ENCODE peak calls at places on chromosome 11, in four cellular contexts. Z, E, T and A are unnamed samples.

GRCh38 chr11:120335596-120335927 is 651 bp upstream of the ARHGEF12 start:
- DNase-seq in T (no peak), Z (no peak), E (no peak), A (no peak)

GRCh38 chr11:64742940-64743590 is 877 bp downstream of the RASGRP2 start:
- DNase-seq in T (no peak), Z (peak), E (no peak), A (peak)

GRCh38 chr11:114137054-114137453 is 77.5 kb downstream of the ZBTB16 start:
- DNase-seq in Z (no peak), E (no peak), T (no peak), A (no peak)

GRCh38 chr11:8090756-8091155 is 9.7 kb downstream of the TUB start:
- DNase-seq in Z (peak), E (peak), T (peak), A (peak)

GRCh38 chr11:2708151-2708581 is 8.4 kb upstream of the KCNQ1OT1 start:
- DNase-seq in E (no peak), Z (no peak), T (no peak), A (no peak)

GRCh38 chr11:124717786-124718634 is 21.7 kb upstream of the NRGN start:
- DNase-seq in E (no peak), T (peak), Z (no peak), A (no peak)

GRCh38 chr11:74691755-74692154 is 39.5 kb downstream of the CHRDL2 start:
- DNase-seq in Z (no peak), T (no peak), E (no peak), A (no peak)

GRCh38 chr11:117143390-117143789 is 697 bp upstream of the PAFAH1B2 start:
- DNase-seq in E (no peak), Z (peak), T (no peak), A (peak)

GRCh38 chr11:96162816-96163499 is 180.0 kb downstream of the MAML2 start:
- DNase-seq in Z (no peak), E (no peak), T (no peak), A (no peak)

GRCh38 chr11:68010058-68011041 is at the start of gene ALDH3B1:
- DNase-seq in Z (peak), T (peak), E (no peak), A (peak)

GRCh38 chr11:108709741-108710140 is 44.9 kb downstream of the DDX10 start:
- DNase-seq in E (no peak), T (no peak), Z (no peak), A (no peak)

GRCh38 chr11:130999992-131000770 is 83.9 kb upstream of the SNX19 start:
- DNase-seq in E (no peak), T (peak), Z (no peak), A (peak)

GRCh38 chr11:36455658-36456111 is 54.4 kb downstream of the TRAF6 start:
- DNase-seq in Z (no peak), T (no peak), E (no peak), A (peak)

GRCh38 chr11:100682247-100682969 is 4.7 kb upstream of the ARHGAP42 start:
- DNase-seq in E (no peak), Z (no peak), T (no peak), A (peak)

GRCh38 chr11:68012843-68013610 is 2.9 kb downstream of the ALDH3B1 start:
- DNase-seq in T (peak), E (no peak), Z (no peak), A (peak)

GRCh38 chr11:74179234-74180126 is 8.4 kb downstream of the PPME1 start:
- DNase-seq in T (no peak), Z (no peak), E (no peak), A (no peak)

GRCh38 chr11:28932940-28933339 is 824.8 kb downstream of the METTL15 start:
- DNase-seq in Z (no peak), T (no peak), E (no peak), A (no peak)

GRCh38 chr11:86938203-86938899 is 16.8 kb downstream of the FZD4 start:
- DNase-seq in E (no peak), T (no peak), Z (peak), A (no peak)

GRCh38 chr11:34266090-34266912 is 91.5 kb downstream of the ABTB2 start:
- DNase-seq in T (no peak), E (no peak), Z (no peak), A (no peak)

GRCh38 chr11:69599502-69599901 is 41.5 kb upstream of the CCND1 start:
- DNase-seq in T (no peak), Z (no peak), E (no peak), A (no peak)

GRCh38 chr11:103897156-103897555 is 139.3 kb upstream of the DDI1 start:
- DNase-seq in T (no peak), Z (no peak), E (no peak), A (no peak)

GRCh38 chr11:39724404-39724803 is 1735.0 kb downstream of the LRRC4C start:
- DNase-seq in Z (no peak), E (no peak), T (no peak), A (no peak)

GRCh38 chr11:116601734-116602636 is 170.8 kb downstream of the BUD13 start:
- DNase-seq in Z (no peak), E (no peak), T (no peak), A (no peak)

GRCh38 chr11:96607890-96608558 is 218.2 kb downstream of the JRKL start:
- DNase-seq in E (peak), Z (no peak), T (no peak), A (no peak)

GRCh38 chr11:69417211-69418085 is 64.0 kb upstream of the LINC01488 start:
- DNase-seq in Z (no peak), T (no peak), E (no peak), A (no peak)

GRCh38 chr11:77083553-77084245 is 16.9 kb downstream of the CAPN5 start:
- DNase-seq in Z (no peak), E (no peak), T (no peak), A (no peak)

GRCh38 chr11:122668562-122669090 is 13.1 kb downstream of the UBASH3B start:
- DNase-seq in Z (no peak), E (no peak), T (no peak), A (peak)

GRCh38 chr11:82505384-82505783 is 228.3 kb downstream of the FAM181B start:
- DNase-seq in E (no peak), T (no peak), Z (no peak), A (no peak)

GRCh38 chr11:119829407-119829806 is 100.4 kb upstream of the NECTIN1 start:
- DNase-seq in E (no peak), T (no peak), Z (no peak), A (no peak)

GRCh38 chr11:35146711-35147110 is 7.7 kb downstream of the CD44 start:
- DNase-seq in T (no peak), E (no peak), Z (no peak), A (no peak)

GRCh38 chr11:60378359-60378758 is at the start of gene MS4A7:
- DNase-seq in T (no peak), Z (no peak), E (no peak), A (no peak)

GRCh38 chr11:61827573-61828378 is at the start of gene FADS2:
- DNase-seq in T (peak), E (peak), Z (no peak), A (peak)

GRCh38 chr11:3205261-3206127 is 13.1 kb downstream of the MRGPRG start:
- DNase-seq in T (no peak), Z (no peak), E (no peak), A (no peak)

GRCh38 chr11:116931206-116931953 is 94.0 kb upstream of the APOA1 start:
- DNase-seq in T (no peak), Z (no peak), E (no peak), A (peak)

GRCh38 chr11:130847517-130847916 is 68.8 kb downstream of the SNX19 start:
- DNase-seq in E (no peak), Z (no peak), T (peak), A (peak)

GRCh38 chr11:123483058-123483457 is 53.0 kb downstream of the GRAMD1B start:
- DNase-seq in Z (no peak), E (no peak), T (no peak), A (peak)

GRCh38 chr11:20201231-20201630 is 41.0 kb upstream of the DBX1 start:
- DNase-seq in Z (no peak), E (no peak), T (no peak), A (no peak)

GRCh38 chr11:20194470-20194869 is 34.2 kb upstream of the DBX1 start:
- DNase-seq in E (no peak), T (no peak), Z (no peak), A (no peak)

GRCh38 chr11:20193307-20193706 is 33.0 kb upstream of the DBX1 start:
- DNase-seq in E (no peak), Z (no peak), T (no peak), A (no peak)

GRCh38 chr11:20192641-20193040 is 32.4 kb upstream of the DBX1 start:
- DNase-seq in E (no peak), T (no peak), Z (no peak), A (no peak)

DNA sequence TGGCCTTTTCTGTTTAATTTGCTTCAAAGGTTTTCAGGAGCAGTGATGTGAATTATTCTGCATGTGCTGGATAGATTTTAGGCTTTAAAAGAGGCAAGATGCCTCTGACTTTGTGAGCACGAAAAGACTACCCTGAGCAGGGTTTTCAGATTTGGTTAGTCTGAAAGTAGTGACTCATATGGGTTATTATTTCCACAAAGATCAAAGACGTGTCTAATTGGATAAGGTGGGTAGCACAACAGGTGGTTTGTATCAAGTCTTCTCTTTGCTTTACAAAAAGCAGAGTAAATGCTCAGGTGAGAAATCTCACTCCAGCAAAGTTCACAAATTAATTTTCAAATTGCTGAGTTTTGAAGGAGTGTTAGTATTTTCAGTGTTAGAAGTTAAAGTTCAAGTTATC is 37.6 kb upstream of the DBX1 start:
- DNase-seq in T (no peak), E (no peak), Z (no peak), A (no peak)
- TF ChIP-seq PHF8 in T (no peak), E (no peak), Z (no peak), A (no peak)

GRCh38 chr11:1303973-1304372 is 5.5 kb downstream of the TOLLIP start:
- DNase-seq in T (no peak), E (no peak), Z (no peak), A (no peak)
- TF ChIP-seq PHF8 in T (no peak), E (no peak), Z (no peak), A (no peak)

DNA sequence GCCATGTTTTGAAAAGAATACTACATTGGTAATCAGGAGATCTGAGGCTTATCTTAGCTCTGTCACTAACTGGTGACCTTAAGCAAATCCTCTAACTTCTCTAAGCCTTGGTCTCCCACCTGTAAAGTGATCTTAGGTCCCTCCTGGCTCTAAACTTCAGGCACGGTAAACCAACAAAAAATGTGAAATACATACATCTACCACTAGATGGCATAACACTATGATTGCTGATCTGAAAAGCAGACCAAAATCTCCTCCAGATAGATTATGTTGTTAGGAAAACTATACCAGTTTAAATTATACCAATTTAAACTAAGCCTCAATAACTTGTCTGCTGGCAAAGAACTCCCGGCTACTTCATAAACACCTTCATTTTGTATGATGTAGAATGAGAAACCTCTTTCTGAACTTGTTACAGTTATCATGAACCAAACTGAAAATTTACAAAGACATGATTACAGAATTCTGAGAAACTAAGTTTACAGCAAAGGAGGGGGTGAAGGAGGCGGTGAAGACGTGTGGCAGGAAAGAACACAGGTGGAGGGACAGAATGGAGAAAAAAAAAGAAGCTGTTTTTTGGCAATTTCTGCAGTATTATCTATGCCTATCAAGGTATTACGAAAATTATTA is 85.9 kb downstream of the SBF2 start:
- DNase-seq in Z (peak), E (no peak), T (peak), A (peak)
- TF ChIP-seq PHF8 in Z (no peak), E (no peak), T (no peak), A (no peak)

GRCh38 chr11:9269492-9270030 is 4.4 kb upstream of the DENND5A start:
- DNase-seq in Z (no peak), E (no peak), T (no peak), A (no peak)
- TF ChIP-seq PHF8 in Z (no peak), E (no peak), T (no peak), A (no peak)

DNA sequence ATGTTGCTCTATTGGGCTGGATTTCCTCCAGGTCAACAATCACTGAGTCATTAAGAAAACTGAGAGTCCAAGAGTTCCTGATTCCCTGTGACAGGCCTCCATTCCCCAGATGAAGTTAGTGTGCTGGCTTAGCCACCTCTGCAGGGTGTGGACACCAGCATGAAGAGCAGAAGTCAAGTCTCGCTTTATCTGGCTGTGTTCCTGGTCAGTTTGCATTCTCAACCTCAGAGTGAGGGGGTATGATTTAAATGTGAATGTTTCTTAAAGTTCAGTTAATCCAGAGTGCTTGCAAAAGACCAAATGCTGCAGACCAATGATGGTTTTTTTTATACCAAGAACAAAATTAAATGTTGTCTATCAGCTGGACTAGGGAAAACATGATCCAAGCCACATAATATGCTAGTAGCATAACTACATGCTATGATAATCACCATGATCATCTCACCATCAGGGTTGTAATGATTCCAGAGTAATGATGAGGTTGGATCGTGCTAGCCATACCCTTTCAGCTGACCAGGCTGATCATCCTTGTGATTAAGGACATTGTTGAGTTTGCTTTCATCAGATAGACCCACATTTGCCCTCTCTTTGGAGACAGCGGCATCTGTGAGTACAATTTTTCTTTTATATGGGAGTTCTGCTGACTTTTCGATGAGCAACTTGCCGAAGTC is 145.8 kb upstream of the ARHGAP20 start:
- DNase-seq in E (no peak), T (no peak), Z (no peak), A (no peak)
- TF ChIP-seq PHF8 in E (no peak), T (no peak), Z (no peak), A (no peak)

GRCh38 chr11:128927683-128928336 is 14.9 kb downstream of the TP53AIP1 start:
- DNase-seq in E (no peak), Z (no peak), T (no peak), A (no peak)

GRCh38 chr11:128924618-128925017 is 18.1 kb downstream of the TP53AIP1 start:
- DNase-seq in T (no peak), Z (no peak), E (no peak), A (no peak)

GRCh38 chr11:128926437-128927107 is 16.1 kb downstream of the TP53AIP1 start:
- DNase-seq in T (no peak), Z (no peak), E (no peak), A (no peak)

GRCh38 chr11:128927108-128927461 is 15.6 kb downstream of the TP53AIP1 start:
- DNase-seq in T (no peak), E (no peak), Z (no peak), A (no peak)

GRCh38 chr11:128926000-128926399 is 16.7 kb downstream of the TP53AIP1 start:
- DNase-seq in T (no peak), Z (no peak), E (no peak), A (no peak)
- TF ChIP-seq PHF8 in T (no peak), Z (no peak), E (no peak), A (no peak)

DNA sequence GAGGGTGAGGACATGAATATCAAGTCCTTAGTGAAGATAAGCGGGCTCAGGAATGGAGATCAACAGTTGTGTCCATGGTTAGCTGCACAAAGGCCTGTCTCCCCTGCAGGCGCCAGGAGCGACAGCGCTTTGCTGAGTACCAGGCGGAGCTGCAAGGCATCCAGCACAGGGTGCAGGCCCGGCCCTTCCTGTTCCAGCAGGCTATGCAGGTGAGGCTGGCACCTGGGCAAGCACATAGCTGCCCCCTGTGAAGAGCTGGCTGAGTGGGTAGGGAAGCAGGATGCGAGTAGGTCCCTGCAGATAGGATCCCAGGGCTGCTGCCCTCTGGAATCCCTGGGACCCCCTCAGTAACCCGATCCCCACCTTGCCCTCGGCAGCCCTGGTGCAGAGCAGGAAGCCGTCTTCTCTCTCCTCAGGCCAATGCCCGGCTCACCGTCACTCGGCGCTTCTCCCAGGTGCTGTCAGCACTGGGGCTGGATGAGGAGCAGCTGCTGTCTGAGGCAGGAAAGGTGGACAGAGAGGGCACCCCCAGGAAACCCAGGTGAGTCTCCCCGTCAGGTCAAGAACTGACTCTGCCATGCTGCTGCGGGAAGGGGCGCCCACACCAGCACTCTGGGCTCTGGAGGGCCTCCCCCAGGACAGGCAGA is 2.6 kb upstream of the SART1 start:
- DNase-seq in Z (no peak), E (no peak), T (no peak), A (no peak)
- TF ChIP-seq PHF8 in Z (no peak), E (no peak), T (no peak), A (no peak)

DNA sequence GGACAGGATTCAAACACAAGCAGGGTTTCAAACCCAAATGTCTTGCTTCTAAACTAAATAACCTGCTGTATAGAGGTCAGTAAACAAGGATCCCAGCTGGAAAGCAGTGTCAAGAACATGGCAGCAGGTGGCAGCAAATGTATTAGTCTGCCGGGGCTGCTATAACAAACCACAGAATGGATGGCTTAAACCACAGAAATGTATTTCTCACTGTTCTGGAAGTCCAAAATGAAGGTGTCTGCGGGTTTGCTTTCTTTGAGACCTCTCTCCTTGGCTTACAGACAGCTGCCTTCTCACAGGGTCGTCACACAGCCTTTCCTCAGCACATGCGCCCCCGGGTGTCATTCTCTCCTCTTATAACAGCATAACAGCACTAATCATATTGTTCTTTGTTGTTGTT is 65.1 kb upstream of the LRRC55 start:
- DNase-seq in E (peak), T (peak), Z (peak), A (peak)
- TF ChIP-seq PHF8 in E (no peak), T (no peak), Z (no peak), A (no peak)

GRCh38 chr11:134607963-134608750 is 196.1 kb upstream of the B3GAT1 start:
- DNase-seq in E (no peak), T (no peak), Z (no peak), A (no peak)
- TF ChIP-seq PHF8 in E (no peak), T (no peak), Z (no peak), A (no peak)

DNA sequence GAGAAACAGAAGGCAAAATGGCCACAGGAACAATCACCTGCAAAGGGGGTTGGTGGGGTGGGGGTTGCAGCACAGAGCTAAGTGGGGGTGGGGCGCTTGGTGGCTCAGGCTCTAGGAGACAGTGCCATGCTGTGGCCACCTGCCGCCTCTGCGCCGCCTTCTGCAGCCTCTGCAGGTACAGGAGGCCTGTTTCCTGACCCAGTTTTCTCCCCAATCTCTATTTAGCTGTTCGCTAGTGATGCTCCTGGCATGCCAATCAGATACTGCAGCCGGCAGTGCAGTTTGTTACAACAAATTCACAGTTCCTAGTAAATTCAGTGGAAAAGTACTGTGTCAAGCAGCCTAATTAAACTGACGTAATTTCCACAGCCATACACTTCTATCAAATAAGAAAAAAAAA is 106.4 kb downstream of the SERGEF start:
- DNase-seq in E (peak), Z (peak), T (no peak), A (no peak)
- TF ChIP-seq PHF8 in E (no peak), Z (no peak), T (no peak), A (no peak)